ENCODE peak calls at places on chromosomes 7 and 10, in six cellular contexts. A is AG04450; L is stomach; D is prostate gland; T is CD8-positive, alpha-beta memory T cell; C is pancreas. Q is an unnamed sample.
A peak's percentile ranks its signal among the peaks of the same experiment; 100 is the strongest.

GRCh38 chr10:73647211-73647874 is 6.1 kb upstream of the MYOZ1 start:
- DNase-seq in L (peak; percentile 57), D (peak; percentile 40), T (no peak), A (no peak), C (peak; percentile 50), Q (no peak)

GRCh38 chr7:39186671-39187070 is 209.0 kb downstream of the POU6F2 start:
- DNase-seq in D (no peak), L (no peak), C (no peak), A (no peak), T (no peak), Q (no peak)

GRCh38 chr10:128922619-128923018 is 544.4 kb upstream of the MGMT start:
- DNase-seq in D (no peak), L (no peak), A (no peak), T (no peak), C (no peak), Q (no peak)

GRCh38 chr10:19843487-19843886 is 27.3 kb downstream of the PLXDC2 start:
- DNase-seq in T (no peak), D (no peak), A (peak; percentile 23), L (no peak), C (no peak), Q (no peak)

GRCh38 chr10:62594093-62594520 is 210.4 kb upstream of the ADO start:
- DNase-seq in T (peak; percentile 62), L (peak; percentile 66), A (no peak), C (peak; percentile 18), D (peak; percentile 23), Q (no peak)

GRCh38 chr7:74275401-74275881 is 13.8 kb upstream of the CLIP2 start:
- DNase-seq in D (no peak), A (no peak), T (no peak), C (no peak), L (no peak), Q (no peak)

GRCh38 chr10:42953684-42954674 is 122.9 kb upstream of the RET start:
- DNase-seq in L (peak; percentile 10), A (no peak), T (no peak), C (no peak), D (no peak), Q (no peak)

GRCh38 chr10:118792501-118792900 is 37.7 kb upstream of the CACUL1 start:
- DNase-seq in L (no peak), D (no peak), A (no peak), C (no peak), T (no peak), Q (no peak)

GRCh38 chr10:29820890-29821398 is 186.2 kb upstream of the SVIL start:
- DNase-seq in C (no peak), L (no peak), D (no peak), A (no peak), T (no peak), Q (no peak)

DNA sequence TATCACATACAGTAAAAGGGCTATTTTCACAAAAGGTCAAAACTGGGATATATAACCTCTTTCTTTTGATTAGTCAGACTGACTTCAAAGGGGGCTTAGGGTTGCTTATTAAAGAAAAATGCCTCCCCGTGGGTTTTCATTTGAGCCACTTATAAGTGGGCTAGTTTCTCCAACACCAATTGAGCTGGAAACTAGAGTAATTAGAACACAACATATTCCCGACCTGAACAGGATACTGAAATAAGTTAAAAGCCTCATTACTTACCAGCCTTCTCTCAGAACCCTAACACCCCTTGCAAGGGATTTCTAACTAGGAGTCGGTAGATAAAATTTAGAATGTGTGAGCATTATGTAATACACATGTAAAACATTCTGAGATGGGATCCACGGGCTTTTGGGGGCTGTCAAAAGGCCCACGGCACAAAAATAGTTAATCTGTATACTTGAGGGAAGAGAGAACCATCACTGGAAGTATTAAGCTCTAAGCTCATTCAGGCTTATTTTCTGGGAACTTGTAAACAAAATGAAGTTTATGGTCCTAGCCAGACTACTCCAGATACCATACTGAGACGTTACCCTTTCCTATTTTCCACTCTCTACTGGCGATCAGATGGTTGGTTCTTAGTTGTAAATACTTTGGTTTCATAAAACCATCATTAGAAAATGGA is 29.3 kb upstream of the KMT2E start:
- DNase-seq in D (no peak), L (no peak), A (no peak), C (no peak), T (no peak), Q (no peak)
- H3K27ac ChIP-seq in D (peak overlapping the region; percentile 97), L (peak overlapping the region; percentile 97), A (peak overlapping the region; percentile 97), C (peak overlapping the region; percentile 96), T (peak overlapping the region; percentile 98), Q (peak overlapping the region; percentile 97)

GRCh38 chr7:151697515-151697895 is 177.8 kb upstream of the RHEB start:
- DNase-seq in T (no peak), A (no peak), L (no peak), D (no peak), C (no peak), Q (no peak)
- H3K27ac ChIP-seq in T (no peak overlapping the region), A (no peak overlapping the region), L (no peak overlapping the region), D (peak overlapping the region; percentile 75), C (no peak overlapping the region), Q (peak overlapping the region; percentile 89)

GRCh38 chr10:47259521-47259920 is 40.5 kb upstream of the GDF10 start:
- DNase-seq in D (no peak), L (no peak), C (no peak), T (no peak), A (no peak), Q (no peak)
- H3K27ac ChIP-seq in D (no peak overlapping the region), L (no peak overlapping the region), C (no peak overlapping the region), T (no peak overlapping the region), A (no peak overlapping the region), Q (no peak overlapping the region)

GRCh38 chr7:36966636-36967035 is 242.3 kb upstream of the AOAH start:
- DNase-seq in D (no peak), L (no peak), T (no peak), A (no peak), C (no peak), Q (no peak)
- H3K27ac ChIP-seq in D (no peak overlapping the region), L (no peak overlapping the region), T (no peak overlapping the region), A (no peak overlapping the region), C (no peak overlapping the region), Q (no peak overlapping the region)

GRCh38 chr7:148914208-148914777 is 30.2 kb upstream of the EZH2 start:
- DNase-seq in T (no peak), A (peak; percentile 56), C (no peak), D (no peak), L (no peak), Q (no peak)

GRCh38 chr7:148918058-148918596 is 34.0 kb upstream of the EZH2 start:
- DNase-seq in D (no peak), A (no peak), C (no peak), T (no peak), L (no peak), Q (no peak)

GRCh38 chr7:148912758-148913541 is 28.9 kb upstream of the EZH2 start:
- DNase-seq in A (no peak), C (no peak), D (no peak), T (no peak), L (no peak), Q (no peak)

GRCh38 chr7:148915211-148915610 is 31.1 kb upstream of the EZH2 start:
- DNase-seq in T (no peak), A (no peak), C (no peak), L (no peak), D (no peak), Q (no peak)

GRCh38 chr7:148916186-148916585 is 32.1 kb upstream of the EZH2 start:
- DNase-seq in L (no peak), C (no peak), A (peak; percentile 73), T (no peak), D (no peak), Q (no peak)
- H3K27ac ChIP-seq in L (no peak overlapping the region), C (no peak overlapping the region), A (peak overlapping the region; percentile 21), T (no peak overlapping the region), D (no peak overlapping the region), Q (no peak overlapping the region)

GRCh38 chr7:17041324-17041723 is 159.5 kb upstream of the AGR3 start:
- DNase-seq in L (no peak), D (no peak), A (peak; percentile 65), T (no peak), C (no peak), Q (no peak)

GRCh38 chr7:17040701-17041100 is 158.9 kb upstream of the AGR3 start:
- DNase-seq in T (no peak), A (no peak), L (no peak), D (no peak), C (no peak), Q (no peak)

GRCh38 chr7:17043012-17043877 is 161.5 kb upstream of the AGR3 start:
- DNase-seq in T (no peak), L (no peak), D (no peak), C (no peak), A (no peak), Q (no peak)

GRCh38 chr7:17044396-17044795 is 162.6 kb upstream of the AGR3 start:
- DNase-seq in L (no peak), D (no peak), C (no peak), T (no peak), A (no peak), Q (no peak)

GRCh38 chr7:17042211-17042610 is 160.4 kb upstream of the AGR3 start:
- DNase-seq in A (no peak), L (no peak), C (no peak), T (no peak), D (no peak), Q (no peak)
- H3K27ac ChIP-seq in A (no peak overlapping the region), L (peak overlapping the region; percentile 47), C (no peak overlapping the region), T (no peak overlapping the region), D (no peak overlapping the region), Q (no peak overlapping the region)

GRCh38 chr10:6072215-6072941 is 10.2 kb upstream of the IL2RA start:
- DNase-seq in C (no peak), A (no peak), L (no peak), D (no peak), T (no peak), Q (no peak)
- H3K27ac ChIP-seq in C (no peak overlapping the region), A (no peak overlapping the region), L (peak overlapping the region; percentile 44), D (no peak overlapping the region), T (no peak overlapping the region), Q (no peak overlapping the region)

DNA sequence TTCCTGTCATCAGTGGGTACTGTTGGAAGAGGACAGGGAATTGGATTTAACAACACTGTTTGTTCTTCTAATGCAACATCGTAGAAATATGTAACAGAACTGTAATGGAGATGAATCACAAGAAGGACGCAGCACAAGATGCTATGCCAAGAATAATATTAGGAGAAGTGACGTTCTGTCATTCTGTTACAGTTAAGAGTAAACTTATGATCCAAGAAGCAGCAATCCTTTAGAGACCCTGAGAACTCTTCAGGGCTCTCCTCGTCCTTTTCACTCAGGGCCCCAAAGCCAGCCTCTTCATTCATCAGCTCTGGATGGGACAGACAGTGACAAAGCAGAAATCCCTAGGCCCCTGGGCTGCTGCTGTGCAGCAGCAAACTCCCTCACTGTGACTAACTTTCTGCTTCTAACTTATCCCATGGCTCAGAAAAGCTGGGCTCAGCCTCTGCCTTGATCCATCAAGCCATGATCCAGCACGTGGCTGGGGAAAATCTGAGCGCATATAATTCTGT is 8.7 kb upstream of the IL6 start:
- DNase-seq in D (no peak), C (no peak), A (peak; percentile 74), L (no peak), T (no peak), Q (no peak)
- H3K27ac ChIP-seq in D (no peak overlapping the region), C (no peak overlapping the region), A (peak overlapping the region; percentile 97), L (peak overlapping the region; percentile 43), T (peak overlapping the region; percentile 2), Q (no peak overlapping the region)

Q was measured in caudate nucleus.